ENCODE peak calls at places on chromosomes 4 and X, in ten cellular contexts. L, E, I, P, Y, D, A, F, S and Z are unnamed samples.

GRCh38 chr4:114396808-114397207 is 201.8 kb upstream of the UGT8 start:
- DNase-seq in L (no peak), E (peak; percentile 13), I (no peak), P (no peak), Y (no peak), D (no peak), A (no peak), F (no peak), S (no peak), Z (no peak)

GRCh38 chr4:107900067-107900466 is 31.3 kb upstream of the CYP2U1 start:
- DNase-seq in L (no peak), E (no peak), I (no peak), P (no peak), Y (no peak), D (no peak), A (no peak), F (no peak), S (no peak), Z (no peak)

GRCh38 chrX:55488559-55489314 is 911 bp downstream of the USP51 start:
- DNase-seq in L (peak; percentile 25), E (peak; percentile 66), I (peak; percentile 35), P (peak; percentile 54), Y (peak; percentile 46), D (peak; percentile 44), A (peak; percentile 88), F (peak; percentile 76), S (peak; percentile 68), Z (no peak)

GRCh38 chrX:68121371-68121770 is 311.9 kb downstream of the OPHN1 start:
- DNase-seq in L (no peak), E (no peak), I (no peak), P (no peak), Y (no peak), D (no peak), A (no peak), F (no peak), S (no peak), Z (no peak)

GRCh38 chrX:30781711-30782444 is 107.2 kb downstream of the TAB3 start:
- DNase-seq in L (no peak), E (no peak), I (no peak), P (no peak), Y (no peak), D (no peak), A (no peak), F (no peak), S (no peak), Z (no peak)

GRCh38 chr4:69830529-69831269 is 29.2 kb downstream of the SULT1E1 start:
- DNase-seq in L (peak; percentile 41), E (no peak), I (no peak), P (no peak), Y (no peak), D (no peak), A (peak; percentile 54), F (no peak), S (peak; percentile 81), Z (no peak)

GRCh38 chr4:147799986-147800555 is 68.2 kb downstream of the ARHGAP10 start:
- DNase-seq in L (peak; percentile 82), E (peak; percentile 69), I (peak; percentile 46), P (no peak), Y (peak; percentile 64), D (no peak), A (no peak), F (no peak), S (peak; percentile 62), Z (peak; percentile 82)

GRCh38 chrX:71222929-71223328 is at the start of gene GJB1:
- DNase-seq in L (no peak), E (no peak), I (no peak), P (peak; percentile 71), Y (no peak), D (no peak), A (no peak), F (no peak), S (no peak), Z (no peak)

GRCh38 chr4:140252742-140253555 is 99.0 kb upstream of the MAML3 start:
- DNase-seq in L (peak; percentile 46), E (peak; percentile 45), I (peak; percentile 41), P (peak; percentile 79), Y (peak; percentile 41), D (no peak), A (peak; percentile 91), F (peak; percentile 72), S (peak; percentile 61), Z (no peak)

GRCh38 chr4:4871267-4872147 is 12.0 kb downstream of the MSX1 start:
- DNase-seq in L (no peak), E (no peak), I (no peak), P (no peak), Y (no peak), D (no peak), A (peak; percentile 78), F (no peak), S (no peak), Z (no peak)

GRCh38 chr4:17352357-17352756 is 159.5 kb downstream of the QDPR start:
- DNase-seq in L (no peak), E (no peak), I (no peak), P (no peak), Y (no peak), D (no peak), A (no peak), F (no peak), S (no peak), Z (no peak)